ENCODE peak calls at places on chromosome 5, in nine cellular contexts. P is mucosa of descending colon; Q is posterior cingulate gyrus; K is lung microvascular endothelial cell; F is lower lobe of right lung; Z is stimulated activated CD4-positive, alpha-beta T cell treated with anti-CD3 and anti-CD28 coated beads, Interleukin-2, amount 100 ng/mL, for 48 hours; M is neural crest cell; W is left lobe of liver; N is mesothelial cell of epicardium. H is an unnamed sample.

GRCh38 chr5:56696900-56697299 is 118.4 kb upstream of the MAP3K1 start:
- DNase-seq in P (no peak), Q (no peak), K (peak), F (no peak), Z (no peak), M (no peak), W (no peak), N (no peak), H (no peak)

GRCh38 chr5:37774912-37775483 is 64.8 kb downstream of the GDNF start:
- DNase-seq in P (no peak), Q (no peak), K (peak), F (no peak), Z (peak), M (no peak), W (no peak), N (no peak), H (no peak)

GRCh38 chr5:84298628-84299027 is 86.1 kb downstream of the EDIL3 start:
- DNase-seq in P (no peak), Q (no peak), K (no peak), F (no peak), Z (no peak), M (no peak), W (no peak), N (no peak), H (no peak)

GRCh38 chr5:126969548-126969947 is 60.8 kb downstream of the MARCHF3 start:
- DNase-seq in P (no peak), Q (no peak), K (no peak), F (no peak), Z (no peak), M (no peak), W (no peak), N (no peak), H (no peak)

GRCh38 chr5:122366501-122366900 is 54.5 kb downstream of the SNCAIP start:
- DNase-seq in P (no peak), Q (no peak), K (no peak), F (no peak), Z (no peak), M (no peak), W (no peak), N (no peak), H (no peak)

GRCh38 chr5:169695919-169696490 is 58.9 kb downstream of the DOCK2 start:
- DNase-seq in P (no peak), Q (no peak), K (peak), F (no peak), Z (no peak), M (no peak), W (no peak), N (no peak), H (no peak)

GRCh38 chr5:172010278-172010677 is 3.8 kb upstream of the FBXW11 start:
- DNase-seq in P (no peak), Q (no peak), K (peak), F (no peak), Z (no peak), M (no peak), W (no peak), N (no peak), H (no peak)

GRCh38 chr5:137708796-137709559 is 26.9 kb downstream of the KLHL3 start:
- DNase-seq in P (no peak), Q (no peak), K (no peak), F (no peak), Z (no peak), M (no peak), W (no peak), N (no peak), H (no peak)

GRCh38 chr5:116546033-116546742 is 28.4 kb downstream of the SEMA6A start:
- DNase-seq in P (peak), Q (no peak), K (no peak), F (no peak), Z (no peak), M (no peak), W (no peak), N (no peak), H (no peak)

GRCh38 chr5:163460562-163461176 is at the start of gene HMMR:
- DNase-seq in P (no peak), Q (no peak), K (no peak), F (no peak), Z (no peak), M (no peak), W (no peak), N (no peak), H (no peak)

GRCh38 chr5:41336471-41336870 is 123.1 kb upstream of the C6 start:
- DNase-seq in P (no peak), Q (no peak), K (no peak), F (no peak), Z (no peak), M (no peak), W (no peak), N (no peak), H (no peak)

GRCh38 chr5:55899344-55899743 is 48.2 kb downstream of the IL31RA start:
- DNase-seq in P (no peak), Q (no peak), K (no peak), F (no peak), Z (no peak), M (no peak), W (no peak), N (no peak), H (no peak)

GRCh38 chr5:120151825-120152224 is 312.3 kb upstream of the PRR16 start:
- DNase-seq in P (no peak), Q (no peak), K (peak), F (no peak), Z (no peak), M (no peak), W (no peak), N (no peak), H (no peak)

GRCh38 chr5:55177078-55177477 is 4.1 kb upstream of the CDC20B start:
- DNase-seq in P (no peak), Q (no peak), K (no peak), F (no peak), Z (no peak), M (no peak), W (no peak), N (no peak), H (no peak)

GRCh38 chr5:119879446-119879845 is 250.1 kb downstream of the FAM170A start:
- DNase-seq in P (no peak), Q (no peak), K (no peak), F (no peak), Z (no peak), M (no peak), W (no peak), N (no peak), H (no peak)

GRCh38 chr5:43034591-43034968 is 5.5 kb downstream of the ANXA2R start:
- DNase-seq in P (no peak), Q (no peak), K (peak), F (no peak), Z (no peak), M (no peak), W (no peak), N (no peak), H (no peak)

GRCh38 chr5:77204967-77205366 is 5.5 kb upstream of the PDE8B start:
- DNase-seq in P (no peak), Q (no peak), K (no peak), F (no peak), Z (no peak), M (no peak), W (no peak), N (no peak), H (no peak)

GRCh38 chr5:172452398-172453205 is 1.7 kb downstream of the SH3PXD2B start:
- DNase-seq in P (no peak), Q (no peak), K (peak), F (no peak), Z (no peak), M (no peak), W (no peak), N (no peak), H (no peak)

GRCh38 chr5:163571755-163572154 is 66.3 kb downstream of the MAT2B start:
- DNase-seq in P (no peak), Q (no peak), K (peak), F (no peak), Z (no peak), M (no peak), W (no peak), N (no peak), H (no peak)

GRCh38 chr5:150428106-150428876 is 15.6 kb upstream of the CD74 start:
- DNase-seq in P (peak), Q (no peak), K (peak), F (no peak), Z (no peak), M (no peak), W (peak), N (no peak), H (peak)

GRCh38 chr5:153798830-153799229 is 239.9 kb downstream of the FAM114A2 start:
- DNase-seq in P (no peak), Q (no peak), K (no peak), F (no peak), Z (no peak), M (no peak), W (no peak), N (no peak), H (no peak)

GRCh38 chr5:180212363-180213255 is 3.6 kb upstream of the RASGEF1C start:
- DNase-seq in P (no peak), Q (no peak), K (peak), F (no peak), Z (no peak), M (no peak), W (no peak), N (no peak), H (no peak)

GRCh38 chr5:68319316-68320093 is 103.9 kb downstream of the PIK3R1 start:
- DNase-seq in P (no peak), Q (no peak), K (no peak), F (no peak), Z (no peak), M (no peak), W (no peak), N (no peak), H (no peak)

GRCh38 chr5:141040093-141040762 is 10.9 kb upstream of the PCDHB1 start:
- DNase-seq in P (no peak), Q (peak), K (peak), F (peak), Z (no peak), M (peak), W (peak), N (peak), H (no peak)

GRCh38 chr5:7244208-7244607 is 151.7 kb upstream of the ADCY2 start:
- DNase-seq in P (no peak), Q (no peak), K (no peak), F (no peak), Z (no peak), M (no peak), W (no peak), N (no peak), H (no peak)

GRCh38 chr5:72147601-72148000 is 40.3 kb downstream of the MAP1B start:
- DNase-seq in P (no peak), Q (no peak), K (no peak), F (no peak), Z (no peak), M (no peak), W (no peak), N (no peak), H (no peak)

GRCh38 chr5:155260798-155261197 is 247.2 kb downstream of the KIF4B start:
- DNase-seq in P (no peak), Q (peak), K (no peak), F (no peak), Z (no peak), M (no peak), W (no peak), N (no peak), H (no peak)

GRCh38 chr5:125412561-125413535 is 666.4 kb upstream of the ZNF608 start:
- DNase-seq in P (peak), Q (peak), K (peak), F (peak), Z (no peak), M (peak), W (no peak), N (peak), H (peak)

GRCh38 chr5:149902177-149902576 is 42.4 kb downstream of the PDE6A start:
- DNase-seq in P (no peak), Q (no peak), K (peak), F (no peak), Z (no peak), M (no peak), W (no peak), N (no peak), H (no peak)

GRCh38 chr5:68139601-68140441 is 75.7 kb upstream of the PIK3R1 start:
- DNase-seq in P (no peak), Q (no peak), K (no peak), F (no peak), Z (no peak), M (no peak), W (no peak), N (no peak), H (no peak)

GRCh38 chr5:58775699-58776098 is 192.8 kb downstream of the RAB3C start:
- DNase-seq in P (no peak), Q (no peak), K (no peak), F (no peak), Z (no peak), M (no peak), W (no peak), N (no peak), H (no peak)